ENCODE peak calls at places on chromosome 21, in ten cellular contexts. B, Q, Y, E, F, H, N, R, K and M are unnamed samples.

GRCh38 chr21:16976132-16976666 is 536.6 kb upstream of the CXADR start:
- DNase-seq in F (no peak), N (no peak), E (no peak), B (no peak), H (no peak), K (no peak), Q (no peak), Y (no peak), R (no peak), M (no peak)

GRCh38 chr21:42233067-42233981 is 14.4 kb downstream of the ABCG1 start:
- DNase-seq in R (peak; percentile 72), Q (no peak), B (no peak), E (peak; percentile 46), H (peak; percentile 78), K (no peak), N (no peak), Y (peak; percentile 84), F (peak; percentile 69), M (peak; percentile 60)

GRCh38 chr21:37642493-37642892 is 273.8 kb downstream of the KCNJ6 start:
- DNase-seq in Q (peak; percentile 23), F (no peak), R (no peak), H (no peak), B (peak; percentile 15), Y (no peak), N (no peak), K (no peak), E (no peak), M (peak; percentile 9)

GRCh38 chr21:36807421-36808004 is 108.6 kb downstream of the SIM2 start:
- DNase-seq in H (no peak), B (no peak), F (no peak), N (no peak), K (no peak), E (no peak), R (no peak), Q (no peak), Y (no peak), M (no peak)

GRCh38 chr21:33265664-33266049 is 510 bp upstream of the IL10RB start:
- DNase-seq in B (no peak), N (no peak), F (no peak), K (no peak), Q (peak; percentile 42), Y (peak; percentile 96), R (no peak), H (peak; percentile 15), E (no peak), M (no peak)

GRCh38 chr21:31358148-31358547 is 14.1 kb upstream of the TIAM1 start:
- DNase-seq in H (no peak), Y (no peak), N (no peak), R (no peak), E (no peak), B (no peak), Q (no peak), K (no peak), F (no peak), M (no peak)

GRCh38 chr21:45074048-45074817 is at the start of gene ADARB1:
- DNase-seq in F (no peak), B (no peak), K (no peak), Y (peak; percentile 14), R (peak; percentile 50), E (peak; percentile 43), N (no peak), Q (peak; percentile 73), H (peak; percentile 58), M (peak; percentile 37)

GRCh38 chr21:45572231-45572630 is 30.0 kb upstream of the SLC19A1 start:
- DNase-seq in K (no peak), H (no peak), Y (no peak), R (no peak), Q (no peak), E (no peak), N (no peak), F (no peak), B (no peak), M (no peak)

GRCh38 chr21:36487641-36488307 is 7.9 kb upstream of the CLDN14 start:
- DNase-seq in N (no peak), R (no peak), Q (peak; percentile 30), H (no peak), Y (no peak), K (no peak), F (no peak), B (no peak), E (no peak), M (no peak)

GRCh38 chr21:43347864-43348766 is 78.8 kb downstream of the SIK1 start:
- DNase-seq in B (no peak), E (no peak), N (no peak), Y (no peak), F (no peak), Q (no peak), K (no peak), H (no peak), R (no peak), M (no peak)

GRCh38 chr21:45016031-45016430 is 58.3 kb upstream of the ADARB1 start:
- DNase-seq in N (no peak), E (no peak), Y (no peak), H (no peak), K (no peak), F (no peak), R (no peak), Q (no peak), B (no peak), M (no peak)

GRCh38 chr21:38434913-38435533 is 63.3 kb downstream of the ERG start:
- DNase-seq in H (no peak), Y (no peak), N (no peak), B (no peak), R (no peak), E (no peak), K (no peak), Q (peak; percentile 56), F (no peak), M (no peak)

GRCh38 chr21:34732388-34732821 is 63.6 kb downstream of the CLIC6 start:
- DNase-seq in F (no peak), N (no peak), Q (no peak), Y (no peak), B (no peak), K (no peak), E (no peak), R (no peak), H (no peak), M (no peak)

GRCh38 chr21:25280061-25280460 is 327.2 kb downstream of the MRPL39 start:
- DNase-seq in K (no peak), H (no peak), F (no peak), E (no peak), B (no peak), R (no peak), Q (no peak), Y (no peak), N (no peak), M (no peak)

GRCh38 chr21:46028547-46029200 is 47.1 kb downstream of the COL6A1 start:
- DNase-seq in H (no peak), B (no peak), N (no peak), E (no peak), Y (no peak), R (peak; percentile 77), F (no peak), Q (no peak), K (no peak), M (no peak)

GRCh38 chr21:45987121-45987711 is 5.6 kb downstream of the COL6A1 start:
- DNase-seq in N (no peak), Q (no peak), E (no peak), R (peak; percentile 29), K (no peak), B (no peak), H (no peak), Y (no peak), F (no peak), M (no peak)

GRCh38 chr21:18249542-18250152 is 5.0 kb downstream of the CHODL start:
- DNase-seq in B (no peak), Y (no peak), K (no peak), E (no peak), Q (no peak), N (peak; percentile 76), H (no peak), R (no peak), F (no peak), M (no peak)

GRCh38 chr21:43866659-43867331 is 1.8 kb downstream of the AGPAT3 start:
- DNase-seq in K (no peak), Y (no peak), E (peak; percentile 27), R (no peak), H (peak; percentile 61), N (no peak), Q (peak; percentile 10), B (no peak), F (no peak), M (peak; percentile 31)

GRCh38 chr21:45578811-45579381 is 36.7 kb upstream of the SLC19A1 start:
- DNase-seq in H (no peak), Y (no peak), K (no peak), N (no peak), E (no peak), Q (no peak), R (no peak), B (no peak), F (no peak), M (no peak)

GRCh38 chr21:26165331-26165730 is 5.2 kb downstream of the APP start:
- DNase-seq in N (no peak), R (no peak), Y (peak; percentile 17), K (no peak), Q (no peak), F (no peak), E (no peak), H (no peak), B (no peak), M (no peak)

GRCh38 chr21:8997011-8997440 is 1524.4 kb upstream of the TPTE start:
- DNase-seq in F (no peak), H (no peak), Q (no peak), R (no peak), K (no peak), B (no peak), N (no peak), E (no peak), Y (no peak), M (no peak)

GRCh38 chr21:14376854-14377253 is 6.1 kb downstream of the HSPA13 start:
- DNase-seq in N (no peak), E (no peak), Q (peak; percentile 2), B (no peak), H (no peak), Y (no peak), K (no peak), F (no peak), R (no peak), M (no peak)

GRCh38 chr21:41966872-41967621 is 13.2 kb upstream of the C2CD2 start:
- DNase-seq in R (peak; percentile 6), Y (no peak), N (no peak), H (no peak), K (no peak), Q (no peak), E (no peak), F (no peak), B (no peak), M (no peak)

GRCh38 chr21:17602874-17603273 is 9.8 kb downstream of the BTG3 start:
- DNase-seq in N (no peak), Y (no peak), E (no peak), F (no peak), H (no peak), K (no peak), Q (peak; percentile 28), B (no peak), R (no peak), M (no peak)

GRCh38 chr21:23402929-23403520 is 2204.3 kb downstream of the MRPL39 start:
- DNase-seq in R (no peak), Y (no peak), E (no peak), B (no peak), Q (no peak), K (no peak), N (no peak), H (no peak), F (no peak), M (no peak)

GRCh38 chr21:44399151-44399954 is 45.9 kb downstream of the TRPM2 start:
- DNase-seq in R (no peak), B (no peak), N (no peak), E (no peak), F (no peak), Y (no peak), H (no peak), K (no peak), Q (no peak), M (no peak)

GRCh38 chr21:16911166-16911607 is 601.7 kb upstream of the CXADR start:
- DNase-seq in B (no peak), E (no peak), R (no peak), K (no peak), Y (no peak), N (no peak), Q (no peak), H (no peak), F (no peak), M (no peak)

GRCh38 chr21:38241029-38241740 is 15.6 kb upstream of the KCNJ15 start:
- DNase-seq in R (no peak), B (peak; percentile 47), F (no peak), H (no peak), N (no peak), K (no peak), Q (peak; percentile 45), E (no peak), Y (no peak), M (no peak)